ENCODE peak calls at places on chromosomes 2 and 18, in five cellular contexts. L, H, A, I and F are unnamed samples.

GRCh38 chr2:147173186-147173575 is 671.6 kb upstream of the ACVR2A start:
- DNase-seq in L (no peak), H (no peak), A (no peak), I (no peak), F (no peak)

GRCh38 chr2:69946351-69947077 is 14.9 kb downstream of the ASPRV1 start:
- DNase-seq in L (no peak), H (peak), A (no peak), I (peak), F (no peak)

GRCh38 chr2:16239296-16239850 is 299.0 kb downstream of the MYCN start:
- DNase-seq in L (no peak), H (no peak), A (no peak), I (no peak), F (no peak)

GRCh38 chr18:26227051-26227672 is 917 bp downstream of the TAF4B start:
- DNase-seq in L (no peak), H (no peak), A (no peak), I (no peak), F (no peak)

GRCh38 chr2:232076736-232077135 is 115.2 kb downstream of the DIS3L2 start:
- DNase-seq in L (no peak), H (no peak), A (no peak), I (no peak), F (no peak)

GRCh38 chr2:3399829-3400228 is 20.3 kb downstream of the TRAPPC12 start:
- DNase-seq in L (no peak), H (no peak), A (peak), I (no peak), F (no peak)

GRCh38 chr2:148982282-148982681 is 56.2 kb upstream of the LYPD6B start:
- DNase-seq in L (peak), H (no peak), A (no peak), I (no peak), F (no peak)

GRCh38 chr2:142100139-142100873 is 30.5 kb downstream of the LRP1B start:
- DNase-seq in L (no peak), H (no peak), A (no peak), I (no peak), F (no peak)

GRCh38 chr2:27737676-27738348 is 33.7 kb upstream of the MRPL33 start:
- DNase-seq in L (no peak), H (no peak), A (peak), I (peak), F (no peak)

GRCh38 chr18:13684546-13684945 is 41.8 kb downstream of the FAM210A start:
- DNase-seq in L (no peak), H (no peak), A (no peak), I (no peak), F (no peak)

GRCh38 chr18:13676499-13676898 is 49.9 kb downstream of the FAM210A start:
- DNase-seq in L (no peak), H (no peak), A (no peak), I (no peak), F (no peak)

GRCh38 chr18:13681701-13682100 is 44.7 kb downstream of the FAM210A start:
- DNase-seq in L (no peak), H (no peak), A (no peak), I (no peak), F (no peak)

GRCh38 chr18:13680612-13681011 is 45.7 kb downstream of the FAM210A start:
- DNase-seq in L (no peak), H (peak), A (no peak), I (no peak), F (no peak)
- TF ChIP-seq CTCF in L (peak), H (peak), A (peak), I (peak), F (peak)

DNA sequence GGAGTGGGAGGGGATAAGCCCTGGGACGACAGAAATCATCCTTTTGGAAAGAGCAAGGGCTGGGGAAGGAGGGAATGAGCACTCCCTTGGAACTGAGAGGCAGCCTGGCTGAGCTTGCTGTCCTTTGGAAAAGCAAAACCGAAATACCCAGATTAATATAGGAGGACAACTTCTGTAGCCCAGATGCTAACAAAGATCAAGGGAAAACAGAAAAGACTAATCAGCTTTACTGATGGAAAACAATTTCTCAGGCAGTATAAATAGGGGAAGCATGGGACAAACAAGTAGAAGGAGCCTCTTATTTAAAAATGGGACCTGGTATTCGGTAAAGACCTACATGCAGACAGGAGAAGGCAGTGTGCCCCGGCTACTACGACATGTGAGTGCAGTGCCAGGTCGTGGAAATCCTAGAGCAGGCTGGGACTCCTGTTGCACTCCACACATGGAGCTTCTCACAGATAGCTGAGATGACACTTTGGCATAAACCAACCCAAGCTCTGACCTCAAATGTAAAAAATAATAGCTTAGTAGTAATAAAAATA is 775 bp upstream of the DSEL start:
- DNase-seq in L (no peak), H (peak), A (peak), I (no peak), F (no peak)
- TF ChIP-seq CTCF in L (no peak), H (no peak), A (no peak), I (no peak), F (no peak)

GRCh38 chr2:71066856-71067255 is 1.6 kb upstream of the NAGK start:
- DNase-seq in L (no peak), H (no peak), A (no peak), I (no peak), F (no peak)

GRCh38 chr2:71069376-71069775 is 928 bp downstream of the NAGK start:
- DNase-seq in L (no peak), H (no peak), A (no peak), I (no peak), F (no peak)

GRCh38 chr2:71067567-71068217 is 756 bp upstream of the NAGK start:
- DNase-seq in L (no peak), H (peak), A (no peak), I (no peak), F (no peak)

GRCh38 chr2:71070294-71071025 is 2.0 kb downstream of the NAGK start:
- DNase-seq in L (no peak), H (peak), A (no peak), I (no peak), F (no peak)

GRCh38 chr2:71068218-71069035 is at the start of gene NAGK:
- DNase-seq in L (peak), H (peak), A (peak), I (peak), F (peak)
- TF ChIP-seq CTCF in L (no peak), H (no peak), A (no peak), I (no peak), F (no peak)

GRCh38 chr2:203909946-203910476 is 26.6 kb upstream of the ICOS start:
- DNase-seq in L (no peak), H (no peak), A (no peak), I (no peak), F (no peak)
- TF ChIP-seq CTCF in L (no peak), H (no peak), A (no peak), I (peak), F (no peak)

DNA sequence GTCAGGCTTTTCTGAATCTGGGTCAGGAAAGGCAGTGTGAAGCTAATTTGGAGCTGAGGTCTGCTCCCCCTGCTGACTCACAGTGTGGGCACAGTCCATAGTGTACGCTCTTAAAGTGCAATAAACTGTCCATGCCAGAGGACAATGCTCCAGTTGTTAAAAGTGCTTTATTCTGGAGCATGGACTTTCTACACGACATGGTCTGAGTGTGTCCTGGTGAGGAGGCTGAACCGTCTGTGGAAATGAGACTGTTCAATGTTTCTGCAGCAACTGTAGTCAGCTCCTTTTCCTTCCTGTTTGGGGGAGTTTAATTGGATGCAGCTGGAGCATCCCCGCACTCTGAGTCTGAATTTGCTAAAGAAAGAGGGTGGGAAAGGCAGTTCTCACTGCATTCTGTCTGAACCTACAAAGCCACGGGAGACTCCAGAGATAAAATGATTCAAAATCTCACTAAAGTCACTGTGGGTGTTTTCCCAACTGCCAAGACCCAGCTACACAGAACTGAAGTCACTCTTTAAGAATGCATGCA is 110.2 kb upstream of the TRIB2 start:
- DNase-seq in L (no peak), H (no peak), A (no peak), I (no peak), F (no peak)
- TF ChIP-seq CTCF in L (no peak), H (no peak), A (no peak), I (no peak), F (peak)